ENCODE peak calls at places on chromosomes 16 and 17, in four cellular contexts. One of them, this sample, is unnamed.
A peak's percentile ranks its signal among the peaks of the same experiment; 100 is the strongest.

GRCh38 chr16:21663889-21664647 is at the start of gene OTOA:
- DNase-seq in AG09309: no peak
- DNase-seq in A549: no peak
- DNase-seq in upper lobe of right lung: no peak
- DNase-seq in this sample: no peak

GRCh38 chr16:82630219-82630618 is 3.5 kb downstream of the CDH13 start:
- DNase-seq in A549: no peak
- DNase-seq in upper lobe of right lung: no peak
- DNase-seq in AG09309: no peak
- DNase-seq in this sample: no peak

GRCh38 chr16:30351586-30352419 is 3.3 kb downstream of the CD2BP2 start:
- DNase-seq in upper lobe of right lung: peak; percentile 84
- DNase-seq in A549: no peak
- DNase-seq in AG09309: peak; percentile 72
- DNase-seq in this sample: peak; percentile 57

GRCh38 chr17:32752934-32753333 is 124.0 kb downstream of the MYO1D start:
- DNase-seq in upper lobe of right lung: no peak
- DNase-seq in A549: no peak
- DNase-seq in AG09309: no peak
- DNase-seq in this sample: no peak

GRCh38 chr16:8854298-8854948 is 14.4 kb downstream of the CARHSP1 start:
- DNase-seq in A549: no peak
- DNase-seq in AG09309: no peak
- DNase-seq in upper lobe of right lung: peak; percentile 31
- DNase-seq in this sample: peak; percentile 62

GRCh38 chr17:74417178-74418045 is 14.5 kb upstream of the GPRC5C start:
- DNase-seq in AG09309: no peak
- DNase-seq in A549: peak; percentile 98
- DNase-seq in upper lobe of right lung: no peak
- DNase-seq in this sample: no peak

GRCh38 chr17:58632324-58633314 is 59.2 kb downstream of the TEX14 start:
- DNase-seq in upper lobe of right lung: no peak
- DNase-seq in A549: no peak
- DNase-seq in AG09309: no peak
- DNase-seq in this sample: no peak

GRCh38 chr17:63760771-63761539 is 12.4 kb downstream of the CCDC47 start:
- DNase-seq in A549: no peak
- DNase-seq in AG09309: no peak
- DNase-seq in upper lobe of right lung: peak; percentile 31
- DNase-seq in this sample: no peak

GRCh38 chr17:4580291-4580690 is 4.0 kb upstream of the SMTNL2 start:
- DNase-seq in A549: no peak
- DNase-seq in upper lobe of right lung: peak; percentile 48
- DNase-seq in AG09309: no peak
- DNase-seq in this sample: no peak

GRCh38 chr16:766820-767640 is 6.5 kb downstream of the MSLN start:
- DNase-seq in AG09309: no peak
- DNase-seq in upper lobe of right lung: no peak
- DNase-seq in A549: no peak
- DNase-seq in this sample: peak; percentile 93

GRCh38 chr17:19746517-19746916 is 1.6 kb downstream of the ALDH3A1 start:
- DNase-seq in AG09309: no peak
- DNase-seq in upper lobe of right lung: no peak
- DNase-seq in A549: no peak
- DNase-seq in this sample: no peak

GRCh38 chr16:53258809-53259208 is 175.5 kb upstream of the RBL2 start:
- DNase-seq in AG09309: no peak
- DNase-seq in upper lobe of right lung: no peak
- DNase-seq in A549: no peak
- DNase-seq in this sample: no peak

GRCh38 chr17:57086069-57086930 is 1.3 kb downstream of the AKAP1 start:
- DNase-seq in upper lobe of right lung: peak; percentile 74
- DNase-seq in AG09309: no peak
- DNase-seq in A549: peak; percentile 79
- DNase-seq in this sample: no peak

GRCh38 chr17:61040666-61041065 is 359.0 kb upstream of the TBX2 start:
- DNase-seq in upper lobe of right lung: no peak
- DNase-seq in A549: no peak
- DNase-seq in AG09309: no peak
- DNase-seq in this sample: no peak

GRCh38 chr17:46733837-46734516 is 84.5 kb downstream of the WNT3 start:
- DNase-seq in A549: no peak
- DNase-seq in AG09309: peak; percentile 16
- DNase-seq in upper lobe of right lung: no peak
- DNase-seq in this sample: no peak

GRCh38 chr17:40819528-40820125 is 2.8 kb downstream of the KRT10 start:
- DNase-seq in upper lobe of right lung: no peak
- DNase-seq in AG09309: no peak
- DNase-seq in A549: peak; percentile 21
- DNase-seq in this sample: no peak

GRCh38 chr17:3913531-3914318 is 2.5 kb downstream of the P2RX1 start:
- DNase-seq in AG09309: peak; percentile 11
- DNase-seq in upper lobe of right lung: peak; percentile 89
- DNase-seq in A549: peak; percentile 91
- DNase-seq in this sample: no peak

GRCh38 chr16:55494994-55495421 is 13.9 kb upstream of the LPCAT2 start:
- DNase-seq in AG09309: peak; percentile 88
- DNase-seq in A549: no peak
- DNase-seq in upper lobe of right lung: no peak
- DNase-seq in this sample: no peak

GRCh38 chr17:34720760-34721159 is 141.4 kb downstream of the TMEM132E start:
- DNase-seq in AG09309: no peak
- DNase-seq in A549: peak; percentile 18
- DNase-seq in upper lobe of right lung: no peak
- DNase-seq in this sample: no peak

GRCh38 chr17:2844386-2844785 is 48.1 kb downstream of the RAP1GAP2 start:
- DNase-seq in AG09309: no peak
- DNase-seq in upper lobe of right lung: no peak
- DNase-seq in A549: peak; percentile 76
- DNase-seq in this sample: no peak

GRCh38 chr16:51056331-51056730 is 94.7 kb downstream of the SALL1 start:
- DNase-seq in upper lobe of right lung: no peak
- DNase-seq in A549: no peak
- DNase-seq in AG09309: no peak
- DNase-seq in this sample: no peak

GRCh38 chr16:54335230-54335629 is 48.6 kb upstream of the IRX3 start:
- DNase-seq in AG09309: no peak
- DNase-seq in upper lobe of right lung: no peak
- DNase-seq in A549: no peak
- DNase-seq in this sample: no peak

GRCh38 chr17:82449136-82449882 is 1.2 kb downstream of the CYBC1 start:
- DNase-seq in A549: no peak
- DNase-seq in AG09309: no peak
- DNase-seq in upper lobe of right lung: peak; percentile 67
- DNase-seq in this sample: no peak

GRCh38 chr16:46568472-46569230 is 52.5 kb downstream of the SHCBP1 start:
- DNase-seq in upper lobe of right lung: no peak
- DNase-seq in A549: no peak
- DNase-seq in AG09309: no peak
- DNase-seq in this sample: peak; percentile 91

GRCh38 chr16:1614226-1615102 is 2.3 kb downstream of the CRAMP1 start:
- DNase-seq in A549: peak; percentile 58
- DNase-seq in AG09309: no peak
- DNase-seq in upper lobe of right lung: no peak
- DNase-seq in this sample: no peak

GRCh38 chr17:74010903-74011302 is 192.6 kb upstream of the RPL38 start:
- DNase-seq in AG09309: no peak
- DNase-seq in upper lobe of right lung: no peak
- DNase-seq in A549: no peak
- DNase-seq in this sample: peak; percentile 69

GRCh38 chr16:14409563-14409962 is 220.5 kb downstream of the PARN start:
- DNase-seq in AG09309: peak; percentile 95
- DNase-seq in A549: no peak
- DNase-seq in upper lobe of right lung: no peak
- DNase-seq in this sample: no peak

GRCh38 chr16:975313-975690 is 4.5 kb upstream of the LMF1 start:
- DNase-seq in A549: no peak
- DNase-seq in upper lobe of right lung: no peak
- DNase-seq in AG09309: no peak
- DNase-seq in this sample: no peak

GRCh38 chr17:57559226-57559625 is 185.9 kb downstream of the CCDC182 start:
- DNase-seq in A549: no peak
- DNase-seq in upper lobe of right lung: no peak
- DNase-seq in AG09309: no peak
- DNase-seq in this sample: no peak

GRCh38 chr16:89140401-89140800 is 31.1 kb upstream of the CDH15 start:
- DNase-seq in AG09309: no peak
- DNase-seq in A549: no peak
- DNase-seq in upper lobe of right lung: no peak
- DNase-seq in this sample: peak; percentile 62

GRCh38 chr17:40791116-40791515 is 8.6 kb downstream of the KRT28 start:
- DNase-seq in upper lobe of right lung: no peak
- DNase-seq in A549: no peak
- DNase-seq in AG09309: no peak
- DNase-seq in this sample: no peak

GRCh38 chr17:49783051-49783715 is 5.3 kb upstream of the KAT7 start:
- DNase-seq in upper lobe of right lung: no peak
- DNase-seq in A549: no peak
- DNase-seq in AG09309: no peak
- DNase-seq in this sample: no peak

GRCh38 chr16:74931445-74931844 is 53.5 kb downstream of the WDR59 start:
- DNase-seq in upper lobe of right lung: no peak
- DNase-seq in AG09309: no peak
- DNase-seq in A549: no peak
- DNase-seq in this sample: no peak
- TF ChIP-seq CTCF in upper lobe of right lung: no peak
- TF ChIP-seq CTCF in AG09309: no peak
- TF ChIP-seq CTCF in A549: no peak
- TF ChIP-seq CTCF in this sample: no peak

GRCh38 chr16:83856846-83857245 is 42.1 kb upstream of the MLYCD start:
- DNase-seq in upper lobe of right lung: no peak
- DNase-seq in AG09309: no peak
- DNase-seq in A549: no peak
- DNase-seq in this sample: no peak
- TF ChIP-seq CTCF in upper lobe of right lung: no peak
- TF ChIP-seq CTCF in AG09309: no peak
- TF ChIP-seq CTCF in A549: no peak
- TF ChIP-seq CTCF in this sample: no peak

GRCh38 chr17:48483004-48483403 is 47.8 kb downstream of the HOXB1 start:
- DNase-seq in A549: no peak
- DNase-seq in AG09309: no peak
- DNase-seq in upper lobe of right lung: no peak
- DNase-seq in this sample: no peak

GRCh38 chr17:48477235-48477634 is 47.2 kb upstream of the SKAP1 start:
- DNase-seq in upper lobe of right lung: no peak
- DNase-seq in AG09309: no peak
- DNase-seq in A549: no peak
- DNase-seq in this sample: no peak

GRCh38 chr17:48479014-48479402 is 49.0 kb upstream of the SKAP1 start:
- DNase-seq in AG09309: no peak
- DNase-seq in A549: no peak
- DNase-seq in upper lobe of right lung: no peak
- DNase-seq in this sample: no peak

GRCh38 chr17:48483471-48484131 is 47.2 kb downstream of the HOXB1 start:
- DNase-seq in AG09309: peak; percentile 82
- DNase-seq in A549: no peak
- DNase-seq in upper lobe of right lung: no peak
- DNase-seq in this sample: no peak

GRCh38 chr17:48478224-48479013 is 48.4 kb upstream of the SKAP1 start:
- DNase-seq in upper lobe of right lung: no peak
- DNase-seq in A549: no peak
- DNase-seq in AG09309: no peak
- DNase-seq in this sample: no peak
- TF ChIP-seq CTCF in upper lobe of right lung: no peak
- TF ChIP-seq CTCF in A549: no peak
- TF ChIP-seq CTCF in AG09309: no peak
- TF ChIP-seq CTCF in this sample: no peak

GRCh38 chr16:19521471-19522368 is at the start of gene GDE1:
- DNase-seq in upper lobe of right lung: peak; percentile 98
- DNase-seq in AG09309: peak; percentile 46
- DNase-seq in A549: peak; percentile 94
- DNase-seq in this sample: peak; percentile 98
- TF ChIP-seq CTCF in upper lobe of right lung: peak; percentile 52
- TF ChIP-seq CTCF in AG09309: peak; percentile 32
- TF ChIP-seq CTCF in A549: no peak
- TF ChIP-seq CTCF in this sample: peak; percentile 73

GRCh38 chr17:17888821-17889220 is 52.0 kb upstream of the SREBF1 start:
- DNase-seq in AG09309: no peak
- DNase-seq in A549: peak; percentile 44
- DNase-seq in upper lobe of right lung: no peak
- DNase-seq in this sample: no peak

GRCh38 chr17:17892731-17893130 is 55.9 kb upstream of the SREBF1 start:
- DNase-seq in AG09309: no peak
- DNase-seq in upper lobe of right lung: no peak
- DNase-seq in A549: no peak
- DNase-seq in this sample: no peak

GRCh38 chr17:17892009-17892408 is 55.2 kb upstream of the SREBF1 start:
- DNase-seq in AG09309: no peak
- DNase-seq in A549: no peak
- DNase-seq in upper lobe of right lung: no peak
- DNase-seq in this sample: no peak

GRCh38 chr17:17889922-17890321 is 53.1 kb upstream of the SREBF1 start:
- DNase-seq in AG09309: no peak
- DNase-seq in A549: no peak
- DNase-seq in upper lobe of right lung: no peak
- DNase-seq in this sample: no peak

GRCh38 chr17:17890773-17891759 is 54.3 kb upstream of the SREBF1 start:
- DNase-seq in upper lobe of right lung: peak; percentile 73
- DNase-seq in AG09309: peak; percentile 42
- DNase-seq in A549: peak; percentile 91
- DNase-seq in this sample: no peak
- TF ChIP-seq CTCF in upper lobe of right lung: peak; percentile 70
- TF ChIP-seq CTCF in AG09309: peak; percentile 93
- TF ChIP-seq CTCF in A549: peak; percentile 94
- TF ChIP-seq CTCF in this sample: peak; percentile 86

GRCh38 chr17:43873091-43873490 is 26.1 kb downstream of the CD300LG start:
- DNase-seq in upper lobe of right lung: no peak
- DNase-seq in AG09309: no peak
- DNase-seq in A549: no peak
- DNase-seq in this sample: no peak
- TF ChIP-seq CTCF in upper lobe of right lung: no peak
- TF ChIP-seq CTCF in AG09309: no peak
- TF ChIP-seq CTCF in A549: no peak
- TF ChIP-seq CTCF in this sample: peak; percentile 26

GRCh38 chr16:70324998-70325765 is 21.5 kb upstream of the DDX19A start:
- DNase-seq in upper lobe of right lung: no peak
- DNase-seq in A549: no peak
- DNase-seq in AG09309: no peak
- DNase-seq in this sample: no peak

DNA sequence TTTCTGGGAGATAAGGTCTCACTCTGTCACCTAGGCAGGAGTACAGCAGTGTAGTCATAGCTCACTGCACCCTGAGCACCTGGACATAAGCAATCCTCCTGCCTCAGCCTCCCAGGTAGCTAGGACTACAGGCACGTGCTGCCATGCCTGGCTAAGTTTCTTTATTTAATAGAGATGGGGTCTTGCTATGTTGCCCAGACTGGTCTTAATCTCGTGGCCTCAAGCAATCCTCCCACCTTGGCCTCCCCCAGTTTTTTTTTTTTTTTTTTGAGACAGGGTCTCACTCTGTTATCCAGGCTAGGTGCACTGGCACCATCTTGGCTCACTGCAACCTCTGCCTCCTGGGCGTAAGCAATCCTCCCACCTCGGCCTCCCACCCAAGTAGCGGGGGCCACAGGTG is 21.1 kb downstream of the DDX19B start:
- DNase-seq in upper lobe of right lung: no peak
- DNase-seq in A549: no peak
- DNase-seq in AG09309: no peak
- DNase-seq in this sample: no peak
- TF ChIP-seq CTCF in upper lobe of right lung: no peak
- TF ChIP-seq CTCF in A549: no peak
- TF ChIP-seq CTCF in AG09309: no peak
- TF ChIP-seq CTCF in this sample: no peak

This sample was measured in chondrocyte.